ENCODE peak calls at places on chromosome 7, in four cellular contexts. One of them, this sample, is unnamed.
A peak's percentile ranks its signal among the peaks of the same experiment; 100 is the strongest.

GRCh38 chr7:26583094-26583493 is 281.3 kb downstream of the SKAP2 start:
- DNase-seq in HT1080: no peak
- DNase-seq in progenitor cell of endocrine pancreas: no peak
- DNase-seq in CD8-positive, alpha-beta T cell: no peak
- DNase-seq in this sample: no peak

GRCh38 chr7:16670021-16670420 is 24.0 kb downstream of the BZW2 start:
- DNase-seq in HT1080: no peak
- DNase-seq in progenitor cell of endocrine pancreas: no peak
- DNase-seq in CD8-positive, alpha-beta T cell: no peak
- DNase-seq in this sample: no peak

GRCh38 chr7:50531928-50532327 is 33.3 kb downstream of the DDC start:
- DNase-seq in CD8-positive, alpha-beta T cell: no peak
- DNase-seq in HT1080: peak; percentile 37
- DNase-seq in progenitor cell of endocrine pancreas: no peak
- DNase-seq in this sample: no peak

GRCh38 chr7:40839881-40840280 is 705.1 kb downstream of the SUGCT start:
- DNase-seq in CD8-positive, alpha-beta T cell: no peak
- DNase-seq in progenitor cell of endocrine pancreas: no peak
- DNase-seq in HT1080: peak; percentile 75
- DNase-seq in this sample: no peak

GRCh38 chr7:65798111-65799075 is 74.5 kb upstream of the VKORC1L1 start:
- DNase-seq in CD8-positive, alpha-beta T cell: no peak
- DNase-seq in HT1080: peak; percentile 72
- DNase-seq in progenitor cell of endocrine pancreas: no peak
- DNase-seq in this sample: no peak

GRCh38 chr7:30656611-30657010 is 25.6 kb downstream of the CRHR2 start:
- DNase-seq in progenitor cell of endocrine pancreas: no peak
- DNase-seq in HT1080: no peak
- DNase-seq in CD8-positive, alpha-beta T cell: no peak
- DNase-seq in this sample: no peak

GRCh38 chr7:146764458-146764857 is 647.9 kb downstream of the CNTNAP2 start:
- DNase-seq in HT1080: no peak
- DNase-seq in progenitor cell of endocrine pancreas: no peak
- DNase-seq in CD8-positive, alpha-beta T cell: no peak
- DNase-seq in this sample: no peak

GRCh38 chr7:2472744-2473143 is 3.5 kb downstream of the GRIFIN start:
- DNase-seq in CD8-positive, alpha-beta T cell: no peak
- DNase-seq in HT1080: no peak
- DNase-seq in progenitor cell of endocrine pancreas: no peak
- DNase-seq in this sample: no peak

GRCh38 chr7:35035511-35035921 is 1.8 kb downstream of the DPY19L1 start:
- DNase-seq in CD8-positive, alpha-beta T cell: no peak
- DNase-seq in progenitor cell of endocrine pancreas: no peak
- DNase-seq in HT1080: peak; percentile 72
- DNase-seq in this sample: peak; percentile 11

GRCh38 chr7:44977956-44978355 is 859 bp downstream of the MYO1G start:
- DNase-seq in HT1080: no peak
- DNase-seq in progenitor cell of endocrine pancreas: no peak
- DNase-seq in CD8-positive, alpha-beta T cell: no peak
- DNase-seq in this sample: no peak

GRCh38 chr7:20270867-20271266 is 53.7 kb upstream of the MACC1 start:
- DNase-seq in HT1080: no peak
- DNase-seq in progenitor cell of endocrine pancreas: no peak
- DNase-seq in CD8-positive, alpha-beta T cell: no peak
- DNase-seq in this sample: no peak

GRCh38 chr7:50782376-50783208 is at the start of gene GRB10:
- DNase-seq in CD8-positive, alpha-beta T cell: no peak
- DNase-seq in progenitor cell of endocrine pancreas: peak; percentile 27
- DNase-seq in HT1080: no peak
- DNase-seq in this sample: no peak

GRCh38 chr7:94375713-94376112 is 19.0 kb upstream of the COL1A2 start:
- DNase-seq in HT1080: peak; percentile 90
- DNase-seq in CD8-positive, alpha-beta T cell: no peak
- DNase-seq in progenitor cell of endocrine pancreas: no peak
- DNase-seq in this sample: no peak

GRCh38 chr7:48528689-48529088 is 357.4 kb downstream of the ABCA13 start:
- DNase-seq in progenitor cell of endocrine pancreas: no peak
- DNase-seq in HT1080: peak; percentile 4
- DNase-seq in CD8-positive, alpha-beta T cell: no peak
- DNase-seq in this sample: no peak

GRCh38 chr7:18221377-18222290 is 194.0 kb upstream of the PRPS1L1 start:
- DNase-seq in progenitor cell of endocrine pancreas: no peak
- DNase-seq in HT1080: no peak
- DNase-seq in CD8-positive, alpha-beta T cell: no peak
- DNase-seq in this sample: no peak

GRCh38 chr7:1643270-1644092 is 26.6 kb upstream of the ELFN1 start:
- DNase-seq in progenitor cell of endocrine pancreas: no peak
- DNase-seq in HT1080: no peak
- DNase-seq in CD8-positive, alpha-beta T cell: no peak
- DNase-seq in this sample: no peak

GRCh38 chr7:93921190-93921585 is 347 bp upstream of the GNG11 start:
- DNase-seq in progenitor cell of endocrine pancreas: no peak
- DNase-seq in CD8-positive, alpha-beta T cell: no peak
- DNase-seq in HT1080: no peak
- DNase-seq in this sample: no peak

GRCh38 chr7:9026121-9026520 is 592.7 kb downstream of the NXPH1 start:
- DNase-seq in CD8-positive, alpha-beta T cell: no peak
- DNase-seq in HT1080: no peak
- DNase-seq in progenitor cell of endocrine pancreas: no peak
- DNase-seq in this sample: no peak

GRCh38 chr7:33773053-33773452 is 132.3 kb upstream of the BMPER start:
- DNase-seq in HT1080: peak; percentile 78
- DNase-seq in CD8-positive, alpha-beta T cell: no peak
- DNase-seq in progenitor cell of endocrine pancreas: no peak
- DNase-seq in this sample: no peak

GRCh38 chr7:74173866-74174605 is at the start of gene EIF4H:
- DNase-seq in progenitor cell of endocrine pancreas: peak; percentile 95
- DNase-seq in CD8-positive, alpha-beta T cell: peak; percentile 94
- DNase-seq in HT1080: peak; percentile 92
- DNase-seq in this sample: peak; percentile 95

GRCh38 chr7:25398418-25398817 is 170.1 kb upstream of the NPVF start:
- DNase-seq in CD8-positive, alpha-beta T cell: no peak
- DNase-seq in progenitor cell of endocrine pancreas: no peak
- DNase-seq in HT1080: no peak
- DNase-seq in this sample: no peak

GRCh38 chr7:106372595-106373318 is 88.0 kb upstream of the NAMPT start:
- DNase-seq in progenitor cell of endocrine pancreas: no peak
- DNase-seq in CD8-positive, alpha-beta T cell: no peak
- DNase-seq in HT1080: no peak
- DNase-seq in this sample: no peak

GRCh38 chr7:17380696-17381662 is 82.5 kb downstream of the AHR start:
- DNase-seq in HT1080: no peak
- DNase-seq in progenitor cell of endocrine pancreas: no peak
- DNase-seq in CD8-positive, alpha-beta T cell: no peak
- DNase-seq in this sample: no peak

GRCh38 chr7:139118803-139119485 is 9.4 kb upstream of the ZC3HAV1 start:
- DNase-seq in HT1080: no peak
- DNase-seq in progenitor cell of endocrine pancreas: no peak
- DNase-seq in CD8-positive, alpha-beta T cell: no peak
- DNase-seq in this sample: no peak

GRCh38 chr7:158655931-158656441 is 48.6 kb downstream of the NCAPG2 start:
- DNase-seq in HT1080: peak; percentile 28
- DNase-seq in CD8-positive, alpha-beta T cell: no peak
- DNase-seq in progenitor cell of endocrine pancreas: no peak
- DNase-seq in this sample: no peak

GRCh38 chr7:18623389-18623788 is 127.8 kb downstream of the HDAC9 start:
- DNase-seq in CD8-positive, alpha-beta T cell: no peak
- DNase-seq in progenitor cell of endocrine pancreas: no peak
- DNase-seq in HT1080: no peak
- DNase-seq in this sample: no peak

GRCh38 chr7:137985253-137985896 is 16.5 kb downstream of the CREB3L2 start:
- DNase-seq in CD8-positive, alpha-beta T cell: no peak
- DNase-seq in HT1080: no peak
- DNase-seq in progenitor cell of endocrine pancreas: no peak
- DNase-seq in this sample: no peak

GRCh38 chr7:96837583-96837982 is 127.9 kb upstream of the SEM1 start:
- DNase-seq in HT1080: no peak
- DNase-seq in progenitor cell of endocrine pancreas: no peak
- DNase-seq in CD8-positive, alpha-beta T cell: no peak
- DNase-seq in this sample: no peak

GRCh38 chr7:103735377-103735776 is 254.1 kb downstream of the RELN start:
- DNase-seq in CD8-positive, alpha-beta T cell: no peak
- DNase-seq in HT1080: peak; percentile 87
- DNase-seq in progenitor cell of endocrine pancreas: no peak
- DNase-seq in this sample: no peak

GRCh38 chr7:104643587-104644217 is 315.3 kb downstream of the LHFPL3 start:
- DNase-seq in progenitor cell of endocrine pancreas: no peak
- DNase-seq in CD8-positive, alpha-beta T cell: no peak
- DNase-seq in HT1080: peak; percentile 24
- DNase-seq in this sample: no peak

GRCh38 chr7:14761506-14762296 is 140.8 kb downstream of the DGKB start:
- DNase-seq in CD8-positive, alpha-beta T cell: no peak
- DNase-seq in progenitor cell of endocrine pancreas: no peak
- DNase-seq in HT1080: peak; percentile 44
- DNase-seq in this sample: no peak

GRCh38 chr7:36209814-36210183 is 56.7 kb downstream of the EEPD1 start:
- DNase-seq in CD8-positive, alpha-beta T cell: no peak
- DNase-seq in HT1080: no peak
- DNase-seq in progenitor cell of endocrine pancreas: no peak
- DNase-seq in this sample: no peak

GRCh38 chr7:47474211-47474936 is 107.5 kb downstream of the TNS3 start:
- DNase-seq in progenitor cell of endocrine pancreas: no peak
- DNase-seq in CD8-positive, alpha-beta T cell: no peak
- DNase-seq in HT1080: no peak
- DNase-seq in this sample: no peak

GRCh38 chr7:132456418-132456817 is 119.9 kb downstream of the PLXNA4 start:
- DNase-seq in CD8-positive, alpha-beta T cell: no peak
- DNase-seq in HT1080: no peak
- DNase-seq in progenitor cell of endocrine pancreas: no peak
- DNase-seq in this sample: no peak

GRCh38 chr7:2162959-2163358 is 69.8 kb downstream of the MAD1L1 start:
- DNase-seq in HT1080: no peak
- DNase-seq in progenitor cell of endocrine pancreas: no peak
- DNase-seq in CD8-positive, alpha-beta T cell: no peak
- DNase-seq in this sample: no peak

This sample was measured in CD4-positive, alpha-beta T cell.